ENCODE peak calls at places on chromosomes 16 and 17, in four cellular contexts. One of them, this sample, is unnamed.
A peak's percentile ranks its signal among the peaks of the same experiment; 100 is the strongest.

GRCh38 chr17:980406-981291 is 1.1 kb upstream of the NXN start:
- DNase-seq in endodermal cell: peak; percentile 94
- DNase-seq in effector memory CD4-positive, alpha-beta T cell: peak; percentile 69
- DNase-seq in aorta: peak; percentile 85
- DNase-seq in this sample: peak; percentile 58

GRCh38 chr16:89300311-89300975 is 82.9 kb downstream of the ZNF778 start:
- DNase-seq in endodermal cell: no peak
- DNase-seq in effector memory CD4-positive, alpha-beta T cell: no peak
- DNase-seq in aorta: no peak
- DNase-seq in this sample: peak; percentile 54

GRCh38 chr17:30545024-30545423 is 67.8 kb downstream of the GOSR1 start:
- DNase-seq in endodermal cell: no peak
- DNase-seq in effector memory CD4-positive, alpha-beta T cell: no peak
- DNase-seq in aorta: no peak
- DNase-seq in this sample: no peak

GRCh38 chr16:13070268-13070667 is 168.9 kb downstream of the SHISA9 start:
- DNase-seq in endodermal cell: peak; percentile 91
- DNase-seq in effector memory CD4-positive, alpha-beta T cell: no peak
- DNase-seq in aorta: no peak
- DNase-seq in this sample: no peak

GRCh38 chr16:17375388-17376304 is 95.1 kb downstream of the XYLT1 start:
- DNase-seq in endodermal cell: no peak
- DNase-seq in effector memory CD4-positive, alpha-beta T cell: no peak
- DNase-seq in aorta: no peak
- DNase-seq in this sample: no peak

GRCh38 chr16:86110726-86111125 is 211.8 kb downstream of the IRF8 start:
- DNase-seq in endodermal cell: no peak
- DNase-seq in effector memory CD4-positive, alpha-beta T cell: no peak
- DNase-seq in aorta: no peak
- DNase-seq in this sample: no peak

GRCh38 chr17:39666601-39667261 is 1.5 kb upstream of the PNMT start:
- DNase-seq in endodermal cell: no peak
- DNase-seq in effector memory CD4-positive, alpha-beta T cell: no peak
- DNase-seq in aorta: peak; percentile 89
- DNase-seq in this sample: peak; percentile 85

GRCh38 chr17:40316571-40317344 is 7.8 kb downstream of the RARA start:
- DNase-seq in endodermal cell: peak; percentile 92
- DNase-seq in effector memory CD4-positive, alpha-beta T cell: no peak
- DNase-seq in aorta: peak; percentile 92
- DNase-seq in this sample: peak; percentile 78

GRCh38 chr17:48915459-48916282 is 7.5 kb downstream of the UBE2Z start:
- DNase-seq in endodermal cell: no peak
- DNase-seq in effector memory CD4-positive, alpha-beta T cell: peak; percentile 9
- DNase-seq in aorta: no peak
- DNase-seq in this sample: no peak

GRCh38 chr16:25260416-25260815 is 2.8 kb upstream of the ZKSCAN2 start:
- DNase-seq in endodermal cell: no peak
- DNase-seq in effector memory CD4-positive, alpha-beta T cell: no peak
- DNase-seq in aorta: no peak
- DNase-seq in this sample: no peak

GRCh38 chr17:58166682-58167081 is at the start of gene OR4D2:
- DNase-seq in endodermal cell: no peak
- DNase-seq in effector memory CD4-positive, alpha-beta T cell: no peak
- DNase-seq in aorta: no peak
- DNase-seq in this sample: no peak

GRCh38 chr16:50692999-50693781 is at the start of gene NOD2:
- DNase-seq in endodermal cell: peak; percentile 72
- DNase-seq in effector memory CD4-positive, alpha-beta T cell: no peak
- DNase-seq in aorta: peak; percentile 86
- DNase-seq in this sample: no peak

GRCh38 chr17:33516645-33517044 is 223.6 kb upstream of the ASIC2 start:
- DNase-seq in endodermal cell: no peak
- DNase-seq in effector memory CD4-positive, alpha-beta T cell: no peak
- DNase-seq in aorta: no peak
- DNase-seq in this sample: no peak

GRCh38 chr17:70868134-70868533 is 698.8 kb downstream of the KCNJ2 start:
- DNase-seq in endodermal cell: no peak
- DNase-seq in effector memory CD4-positive, alpha-beta T cell: no peak
- DNase-seq in aorta: no peak
- DNase-seq in this sample: no peak

GRCh38 chr17:11144358-11145233 is 96.4 kb upstream of the SHISA6 start:
- DNase-seq in endodermal cell: peak; percentile 85
- DNase-seq in effector memory CD4-positive, alpha-beta T cell: no peak
- DNase-seq in aorta: no peak
- DNase-seq in this sample: no peak

GRCh38 chr17:40419559-40420331 is 2.0 kb upstream of the TOP2A start:
- DNase-seq in endodermal cell: peak; percentile 61
- DNase-seq in effector memory CD4-positive, alpha-beta T cell: no peak
- DNase-seq in aorta: no peak
- DNase-seq in this sample: no peak

GRCh38 chr16:543301-544164 is 16.0 kb downstream of the CAPN15 start:
- DNase-seq in endodermal cell: no peak
- DNase-seq in effector memory CD4-positive, alpha-beta T cell: no peak
- DNase-seq in aorta: no peak
- DNase-seq in this sample: no peak

GRCh38 chr17:1736348-1737281 is 6.1 kb upstream of the SERPINF2 start:
- DNase-seq in endodermal cell: no peak
- DNase-seq in effector memory CD4-positive, alpha-beta T cell: no peak
- DNase-seq in aorta: no peak
- DNase-seq in this sample: peak; percentile 71

GRCh38 chr17:31536451-31536850 is 145.0 kb downstream of the RAB11FIP4 start:
- DNase-seq in endodermal cell: no peak
- DNase-seq in effector memory CD4-positive, alpha-beta T cell: no peak
- DNase-seq in aorta: no peak
- DNase-seq in this sample: no peak

GRCh38 chr16:81697886-81698635 is 81.0 kb upstream of the PLCG2 start:
- DNase-seq in endodermal cell: no peak
- DNase-seq in effector memory CD4-positive, alpha-beta T cell: no peak
- DNase-seq in aorta: peak; percentile 71
- DNase-seq in this sample: no peak

GRCh38 chr17:65560628-65561371 is 648 bp downstream of the AXIN2 start:
- DNase-seq in endodermal cell: peak; percentile 97
- DNase-seq in effector memory CD4-positive, alpha-beta T cell: peak; percentile 71
- DNase-seq in aorta: peak; percentile 92
- DNase-seq in this sample: peak; percentile 86

GRCh38 chr16:56965149-56965938 is 3.6 kb downstream of the CETP start:
- DNase-seq in endodermal cell: no peak
- DNase-seq in effector memory CD4-positive, alpha-beta T cell: no peak
- DNase-seq in aorta: no peak
- DNase-seq in this sample: no peak

GRCh38 chr17:61254894-61255293 is 144.7 kb upstream of the TBX2 start:
- DNase-seq in endodermal cell: no peak
- DNase-seq in effector memory CD4-positive, alpha-beta T cell: no peak
- DNase-seq in aorta: no peak
- DNase-seq in this sample: no peak

GRCh38 chr17:41322264-41322902 is 6.9 kb upstream of the KRTAP17-1 start:
- DNase-seq in endodermal cell: peak; percentile 45
- DNase-seq in effector memory CD4-positive, alpha-beta T cell: no peak
- DNase-seq in aorta: no peak
- DNase-seq in this sample: no peak

GRCh38 chr17:75828741-75829140 is 15.5 kb downstream of the UNC13D start:
- DNase-seq in endodermal cell: no peak
- DNase-seq in effector memory CD4-positive, alpha-beta T cell: no peak
- DNase-seq in aorta: no peak
- DNase-seq in this sample: no peak

GRCh38 chr16:30741461-30741914 is 6.7 kb upstream of the PHKG2 start:
- DNase-seq in endodermal cell: peak; percentile 79
- DNase-seq in effector memory CD4-positive, alpha-beta T cell: no peak
- DNase-seq in aorta: no peak
- DNase-seq in this sample: no peak

GRCh38 chr17:50457621-50458020 is 11.1 kb downstream of the CHAD start:
- DNase-seq in endodermal cell: no peak
- DNase-seq in effector memory CD4-positive, alpha-beta T cell: no peak
- DNase-seq in aorta: peak; percentile 11
- DNase-seq in this sample: no peak

DNA sequence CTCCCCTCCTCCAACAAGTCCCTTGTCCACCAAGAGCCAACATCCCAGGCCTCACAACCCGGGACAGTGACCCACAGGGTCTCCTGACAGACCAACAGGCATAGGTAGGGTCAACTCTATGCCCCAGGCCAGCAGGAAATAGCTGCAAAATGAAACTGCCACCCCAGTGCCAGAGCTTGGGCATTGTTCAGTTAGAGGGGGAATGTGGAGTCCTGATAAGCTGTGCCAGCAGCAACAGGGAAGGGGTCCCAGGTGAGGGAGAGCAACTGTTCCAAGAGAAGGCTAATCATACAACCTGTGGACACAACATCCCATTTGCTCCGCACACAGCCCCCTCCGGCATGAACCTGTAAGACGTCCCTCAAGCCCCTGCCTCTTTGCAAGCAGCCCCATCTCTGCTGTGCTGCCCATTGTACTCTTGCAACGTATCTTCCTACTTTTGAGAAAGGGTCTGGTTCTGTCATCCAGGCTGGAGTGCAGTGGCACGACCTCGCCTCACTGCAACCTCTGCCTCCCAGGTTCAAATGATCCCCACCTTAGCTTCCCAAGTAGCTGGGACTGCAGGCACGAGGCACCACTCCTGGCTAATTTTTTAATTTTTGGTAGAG is 17.2 kb downstream of the CTRB2 start:
- DNase-seq in endodermal cell: no peak
- DNase-seq in effector memory CD4-positive, alpha-beta T cell: no peak
- DNase-seq in aorta: peak; percentile 40
- DNase-seq in this sample: no peak
- H3K27ac ChIP-seq in endodermal cell: no peak overlapping the region
- H3K27ac ChIP-seq in effector memory CD4-positive, alpha-beta T cell: no peak overlapping the region
- H3K27ac ChIP-seq in aorta: no peak overlapping the region
- H3K27ac ChIP-seq in this sample: no peak overlapping the region

DNA sequence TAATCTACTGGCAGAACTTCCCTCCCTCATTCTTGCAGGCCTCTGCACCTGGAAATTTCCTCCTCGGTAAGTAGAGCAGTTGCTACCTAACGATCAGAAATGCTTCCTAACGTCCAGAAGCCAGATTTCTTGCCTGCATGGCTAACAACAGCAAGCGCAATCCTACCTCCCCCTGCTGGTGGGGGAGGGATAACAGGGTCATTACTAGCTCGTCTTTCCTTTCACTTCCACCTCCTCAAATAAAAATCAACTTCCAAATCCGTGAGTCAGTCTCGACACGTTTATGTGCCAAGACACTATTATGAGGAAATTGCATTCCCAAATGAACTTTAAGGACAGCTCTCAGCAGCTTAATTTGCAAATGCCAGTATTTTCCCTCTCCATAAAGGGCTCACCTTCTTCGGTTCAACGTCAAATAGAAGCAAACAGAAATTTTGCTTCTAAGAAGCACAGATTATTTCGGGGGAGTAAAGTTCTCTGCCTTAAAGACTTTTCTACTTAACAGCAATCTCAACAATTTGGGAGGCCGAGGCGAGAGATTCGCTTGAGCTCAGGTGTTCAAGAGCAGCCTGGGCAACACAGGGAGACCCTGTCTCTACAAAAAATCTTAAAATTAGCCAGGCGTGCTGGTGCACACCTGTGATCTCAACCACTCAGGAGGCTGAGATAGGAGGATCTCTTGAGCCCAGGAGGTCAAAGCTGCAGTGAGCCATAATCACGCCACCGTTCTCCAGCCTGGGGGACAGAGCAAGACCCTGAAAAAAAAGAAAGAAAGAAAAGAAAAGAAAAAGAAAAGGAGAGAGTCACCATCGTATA is 188.6 kb upstream of the PSMD7 start:
- DNase-seq in endodermal cell: peak; percentile 91
- DNase-seq in effector memory CD4-positive, alpha-beta T cell: no peak
- DNase-seq in aorta: no peak
- DNase-seq in this sample: no peak
- H3K4me3 ChIP-seq in endodermal cell: no peak overlapping the region
- H3K4me3 ChIP-seq in effector memory CD4-positive, alpha-beta T cell: no peak overlapping the region
- H3K4me3 ChIP-seq in aorta: no peak overlapping the region
- H3K4me3 ChIP-seq in this sample: no peak overlapping the region

DNA sequence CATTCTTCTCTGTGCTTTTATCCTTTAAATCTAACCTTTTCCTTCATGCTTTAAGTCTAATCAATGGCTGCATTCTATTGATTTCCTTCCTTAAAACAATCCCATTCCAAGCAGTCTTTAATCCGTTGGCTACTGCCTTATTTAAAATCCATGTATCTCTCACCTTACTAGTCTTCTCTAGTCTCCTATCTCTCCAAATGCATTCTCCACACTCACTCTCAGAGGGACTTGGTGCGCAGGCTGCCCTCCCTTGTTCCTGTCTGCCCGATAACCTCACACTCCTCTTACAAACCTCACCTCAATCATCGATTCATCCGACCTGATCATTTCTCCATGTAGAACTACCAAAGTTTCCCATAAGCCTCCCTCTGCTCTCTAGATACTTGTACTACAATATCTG is 23.1 kb downstream of the PSMD12 start:
- DNase-seq in endodermal cell: no peak
- DNase-seq in effector memory CD4-positive, alpha-beta T cell: no peak
- DNase-seq in aorta: no peak
- DNase-seq in this sample: no peak
- H3K36me3 ChIP-seq in endodermal cell: peaks cover 93% of the 10 kb centered on the region
- H3K36me3 ChIP-seq in effector memory CD4-positive, alpha-beta T cell: peaks cover 79% of the 10 kb centered on the region
- H3K36me3 ChIP-seq in aorta: peaks cover 2% of the 10 kb centered on the region
- H3K36me3 ChIP-seq in this sample: peaks cover 90% of the 10 kb centered on the region

DNA sequence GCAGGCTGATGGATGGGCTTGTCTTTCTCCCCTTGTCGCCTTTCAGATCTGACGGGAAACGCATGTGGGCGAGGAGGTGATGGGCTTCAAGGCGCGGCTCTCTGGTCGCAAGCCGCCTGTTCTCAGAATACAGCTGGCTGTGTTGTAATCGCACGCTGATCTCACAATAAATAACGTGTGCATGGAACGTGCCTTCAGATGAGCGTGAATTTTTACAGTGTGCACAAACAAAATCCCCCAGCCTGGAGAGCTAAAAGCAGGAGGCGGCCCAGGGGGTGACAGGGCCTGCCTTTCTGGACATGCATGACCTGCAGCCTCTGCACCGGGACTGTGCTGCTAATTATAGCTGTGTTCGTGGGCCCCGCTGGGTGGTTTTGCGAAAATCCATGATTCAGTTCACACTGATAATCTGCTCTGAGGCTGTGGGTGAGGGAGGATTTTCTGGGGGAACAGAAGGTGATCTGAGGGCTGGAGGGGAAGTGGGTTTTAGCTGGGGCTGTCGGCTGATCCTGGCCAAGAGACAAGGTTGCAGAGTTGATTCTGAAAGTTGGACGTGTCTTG is 187.7 kb upstream of the ZNF469 start:
- DNase-seq in endodermal cell: no peak
- DNase-seq in effector memory CD4-positive, alpha-beta T cell: no peak
- DNase-seq in aorta: no peak
- DNase-seq in this sample: no peak
- H3K27ac ChIP-seq in endodermal cell: peak overlapping the region; percentile 83
- H3K27ac ChIP-seq in effector memory CD4-positive, alpha-beta T cell: no peak overlapping the region
- H3K27ac ChIP-seq in aorta: no peak overlapping the region
- H3K27ac ChIP-seq in this sample: no peak overlapping the region

GRCh38 chr16:22946433-22946832 is 132.5 kb downstream of the HS3ST2 start:
- DNase-seq in endodermal cell: no peak
- DNase-seq in effector memory CD4-positive, alpha-beta T cell: no peak
- DNase-seq in aorta: no peak
- DNase-seq in this sample: no peak

GRCh38 chr16:22945361-22945760 is 131.4 kb downstream of the HS3ST2 start:
- DNase-seq in endodermal cell: peak; percentile 50
- DNase-seq in effector memory CD4-positive, alpha-beta T cell: no peak
- DNase-seq in aorta: no peak
- DNase-seq in this sample: no peak

GRCh38 chr16:22942812-22943211 is 128.8 kb downstream of the HS3ST2 start:
- DNase-seq in endodermal cell: no peak
- DNase-seq in effector memory CD4-positive, alpha-beta T cell: no peak
- DNase-seq in aorta: no peak
- DNase-seq in this sample: no peak

GRCh38 chr16:22948058-22948602 is 134.2 kb downstream of the HS3ST2 start:
- DNase-seq in endodermal cell: peak; percentile 80
- DNase-seq in effector memory CD4-positive, alpha-beta T cell: no peak
- DNase-seq in aorta: peak; percentile 76
- DNase-seq in this sample: no peak

GRCh38 chr16:22948603-22949368 is 134.8 kb downstream of the HS3ST2 start:
- DNase-seq in endodermal cell: peak; percentile 95
- DNase-seq in effector memory CD4-positive, alpha-beta T cell: no peak
- DNase-seq in aorta: peak; percentile 85
- DNase-seq in this sample: peak; percentile 39
- H3K4me3 ChIP-seq in endodermal cell: no peak overlapping the region
- H3K4me3 ChIP-seq in effector memory CD4-positive, alpha-beta T cell: no peak overlapping the region
- H3K4me3 ChIP-seq in aorta: no peak overlapping the region
- H3K4me3 ChIP-seq in this sample: peak overlapping the region; percentile 49

This sample was measured in left ventricle myocardium inferior.